ENCODE peak calls at places on chromosome X, in eight cellular contexts. T is HFFc6, F is colonic mucosa, W is breast epithelium, S is choroid plexus epithelial cell, G is lower lobe of right lung, Y is heart right ventricle, O is H9. V is an unnamed sample.
A peak's percentile ranks its signal among the peaks of the same experiment; 100 is the strongest.

GRCh38 chrX:68455151-68455510 is 21.8 kb upstream of the OPHN1 start:
- DNase-seq in G (no peak), S (no peak), O (no peak), W (no peak), F (no peak), T (no peak), Y (no peak), V (no peak)

GRCh38 chrX:7254144-7254543 is 106.2 kb upstream of the PUDP start:
- DNase-seq in Y (no peak), W (no peak), S (no peak), O (no peak), T (no peak), G (no peak), F (no peak), V (no peak)

GRCh38 chrX:915427-916234 is 285.0 kb downstream of the SHOX start:
- DNase-seq in S (no peak), T (no peak), O (no peak), W (no peak), G (no peak), F (no peak), Y (no peak), V (no peak)

GRCh38 chrX:120794525-120794975 is 81.1 kb downstream of the CT47B1 start:
- DNase-seq in S (peak; percentile 35), F (no peak), O (no peak), G (no peak), T (peak; percentile 29), W (no peak), Y (no peak), V (peak; percentile 53)

GRCh38 chrX:53262918-53263394 is 18.4 kb downstream of the IQSEC2 start:
- DNase-seq in F (peak; percentile 36), S (peak; percentile 57), O (no peak), T (peak; percentile 63), Y (no peak), W (peak; percentile 18), G (no peak), V (peak; percentile 56)

GRCh38 chrX:107355533-107355932 is 93.9 kb upstream of the FRMPD3 start:
- DNase-seq in Y (no peak), T (no peak), O (peak; percentile 59), G (no peak), F (no peak), S (no peak), W (no peak), V (no peak)

GRCh38 chrX:96372313-96373046 is 312.2 kb upstream of the DIAPH2 start:
- DNase-seq in W (no peak), F (no peak), S (peak; percentile 80), T (peak; percentile 61), Y (no peak), G (no peak), O (peak; percentile 33), V (no peak)

GRCh38 chrX:153885968-153886903 is at the start of gene L1CAM:
- DNase-seq in Y (no peak), W (no peak), O (peak; percentile 58), G (no peak), S (no peak), F (no peak), T (no peak), V (no peak)

GRCh38 chrX:150282953-150283352 is 80.2 kb upstream of the MAMLD1 start:
- DNase-seq in F (no peak), W (no peak), Y (no peak), G (no peak), O (no peak), T (no peak), S (no peak), V (no peak)

GRCh38 chrX:132564026-132564425 is 75.2 kb upstream of the MBNL3 start:
- DNase-seq in S (no peak), T (no peak), W (no peak), G (no peak), Y (no peak), O (no peak), F (no peak), V (peak; percentile 6)

GRCh38 chrX:153601511-153602110 is 2.7 kb upstream of the CCNQ start:
- DNase-seq in O (no peak), S (no peak), F (no peak), W (no peak), Y (no peak), T (no peak), G (no peak), V (no peak)

GRCh38 chrX:149987613-149988012 is 49.3 kb upstream of the EOLA2 start:
- DNase-seq in G (no peak), W (no peak), Y (no peak), F (no peak), O (no peak), T (no peak), S (no peak), V (no peak)

GRCh38 chrX:33183366-33183765 is 28.0 kb downstream of the DMD start:
- DNase-seq in W (no peak), G (no peak), T (no peak), O (no peak), S (peak; percentile 87), Y (peak; percentile 11), F (peak; percentile 16), V (peak; percentile 8)

GRCh38 chrX:138886769-138887168 is 175.3 kb upstream of the FGF13 start:
- DNase-seq in O (no peak), F (no peak), W (peak; percentile 77), S (no peak), T (no peak), Y (no peak), G (no peak), V (peak; percentile 38)

GRCh38 chrX:102963955-102964354 is 26.9 kb downstream of the RAB40AL start:
- DNase-seq in S (no peak), T (no peak), F (no peak), O (no peak), W (no peak), G (no peak), Y (no peak), V (no peak)

GRCh38 chrX:1006156-1006730 is 206.2 kb downstream of the CRLF2 start:
- DNase-seq in Y (no peak), W (no peak), S (no peak), T (no peak), G (peak; percentile 35), O (no peak), F (no peak), V (no peak)

GRCh38 chrX:12975999-12976558 is 1.2 kb downstream of the TMSB4X start:
- DNase-seq in F (peak; percentile 61), W (no peak), O (no peak), Y (no peak), G (peak; percentile 77), T (no peak), S (peak; percentile 65), V (peak; percentile 27)

GRCh38 chrX:118603981-118604380 is 108.4 kb downstream of the DOCK11 start:
- DNase-seq in G (no peak), S (peak; percentile 77), W (peak; percentile 27), T (peak; percentile 41), Y (no peak), O (peak; percentile 50), F (peak; percentile 33), V (peak; percentile 34)

GRCh38 chrX:109840585-109840984 is 107.5 kb upstream of the ACSL4 start:
- DNase-seq in G (no peak), T (peak; percentile 75), Y (no peak), O (no peak), W (peak; percentile 53), F (peak; percentile 20), S (peak; percentile 95), V (peak; percentile 95)

GRCh38 chrX:153569475-153569874 is 29.5 kb downstream of the CCNQ start:
- DNase-seq in S (no peak), O (no peak), Y (no peak), F (no peak), T (no peak), G (no peak), W (no peak), V (no peak)

GRCh38 chrX:148507413-148507812 is 7.0 kb downstream of the AFF2 start:
- DNase-seq in O (no peak), G (no peak), Y (no peak), T (no peak), S (no peak), W (no peak), F (no peak), V (no peak)

GRCh38 chrX:14026121-14026520 is 3.6 kb downstream of the GEMIN8 start:
- DNase-seq in G (no peak), W (no peak), O (no peak), Y (no peak), S (no peak), F (no peak), T (no peak), V (no peak)

DNA sequence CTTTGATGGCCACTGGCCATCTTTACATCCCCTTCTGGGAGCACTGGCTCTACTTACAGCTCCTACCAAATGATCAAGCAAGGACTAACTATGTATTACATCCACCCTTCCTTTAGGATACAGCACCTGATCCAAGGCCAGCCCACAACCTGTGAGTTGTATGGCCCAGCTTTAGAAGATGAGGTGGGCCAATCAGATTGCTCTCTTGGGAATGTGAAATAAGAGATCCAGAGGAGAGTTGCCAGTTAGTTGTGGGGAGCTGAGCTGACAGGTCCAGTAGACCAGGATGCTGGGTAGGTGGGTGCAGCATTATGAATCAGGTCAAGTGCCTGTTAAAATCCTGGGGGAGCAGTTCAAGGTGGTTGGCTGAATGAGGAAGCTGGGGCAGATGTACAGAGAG is 111.5 kb downstream of the GNL3L start:
- DNase-seq in F (no peak), G (no peak), Y (no peak), S (no peak), W (no peak), T (no peak), O (peak; percentile 37), V (no peak)
- TF ChIP-seq CTCF in F (no peak), G (no peak), Y (no peak), S (no peak), W (no peak), T (no peak), O (no peak), V (no peak)

GRCh38 chrX:41180194-41180902 is 95.1 kb downstream of the USP9X start:
- DNase-seq in Y (no peak), F (peak; percentile 49), O (peak; percentile 58), G (no peak), W (peak; percentile 28), T (peak; percentile 43), S (peak; percentile 81), V (peak; percentile 42)
- TF ChIP-seq CTCF in Y (peak; percentile 67), F (peak; percentile 75), O (peak; percentile 74), G (peak; percentile 63), W (peak; percentile 12), T (peak; percentile 75), S (peak; percentile 70), V (peak; percentile 59)

GRCh38 chrX:18748499-18748898 is 41.1 kb downstream of the PPEF1 start:
- DNase-seq in F (no peak), T (no peak), W (no peak), Y (no peak), G (no peak), O (no peak), S (no peak), V (no peak)
- TF ChIP-seq CTCF in F (no peak), T (no peak), W (no peak), Y (no peak), G (no peak), O (no peak), S (no peak), V (no peak)

DNA sequence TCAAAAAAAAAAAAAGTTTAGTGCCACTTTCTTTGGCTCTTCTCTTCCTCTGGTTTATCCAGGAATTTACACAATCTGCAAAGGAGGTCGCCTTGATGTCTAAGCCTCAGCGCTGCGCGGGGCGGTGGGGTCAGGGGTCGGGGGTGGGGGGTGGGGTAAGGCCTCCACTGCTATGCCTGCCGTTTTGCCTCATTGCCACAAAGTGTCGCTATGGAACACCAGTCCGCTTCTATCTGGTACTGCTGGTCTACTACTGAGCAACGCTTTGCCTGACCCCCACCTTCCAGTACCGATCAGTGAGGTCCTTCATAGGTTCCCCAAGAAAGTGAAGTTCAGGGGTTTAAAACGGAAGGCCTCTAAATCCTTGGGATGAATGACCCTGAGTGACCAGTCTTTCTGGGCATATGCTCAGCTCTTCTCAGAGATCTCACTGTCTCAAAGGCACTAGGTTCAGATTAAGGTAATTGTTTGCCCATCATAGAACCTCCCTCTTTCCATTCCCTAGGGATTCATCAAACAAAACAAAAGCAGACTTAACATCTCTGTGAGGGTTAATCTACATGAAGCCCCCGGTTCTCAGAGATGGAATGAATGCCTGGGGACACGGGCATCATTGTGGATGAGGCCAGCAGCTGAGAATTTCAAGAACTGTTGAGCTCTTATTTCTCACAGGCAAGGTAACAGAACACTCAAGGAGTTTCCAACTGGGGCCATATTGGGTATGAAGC is 16.9 kb upstream of the TSR2 start:
- DNase-seq in F (no peak), W (no peak), T (no peak), G (no peak), Y (no peak), O (peak; percentile 62), S (peak; percentile 19), V (no peak)
- TF ChIP-seq CTCF in F (no peak), W (no peak), T (peak; percentile 14), G (no peak), Y (no peak), O (peak; percentile 55), S (peak; percentile 35), V (no peak)

V was measured in astrocyte.